ENCODE peak calls at places on chromosomes 11 and 22, in six cellular contexts. J is neuronal stem cell, R is A549, D is uterus, B is heart left ventricle, L is mammary epithelial cell. H is an unnamed sample.

GRCh38 chr22:24185501-24186351 is 4.4 kb downstream of the SUSD2 start:
- DNase-seq in D (no peak), B (no peak), R (no peak), L (no peak), J (no peak), H (no peak)

GRCh38 chr11:129106788-129107187 is 85.3 kb downstream of the ARHGAP32 start:
- DNase-seq in L (no peak), D (no peak), B (no peak), J (no peak), R (no peak), H (no peak)

GRCh38 chr22:40491990-40492631 is 121.7 kb downstream of the SGSM3 start:
- DNase-seq in L (no peak), R (no peak), D (no peak), B (no peak), J (no peak), H (peak; percentile 21)

GRCh38 chr22:45602824-45603301 is 68.8 kb upstream of the ATXN10 start:
- DNase-seq in J (peak; percentile 37), R (peak; percentile 82), L (no peak), D (no peak), B (no peak), H (no peak)

GRCh38 chr22:38938925-38939324 is 18.5 kb upstream of the APOBEC3A start:
- DNase-seq in J (no peak), D (no peak), R (no peak), L (no peak), B (no peak), H (no peak)

GRCh38 chr11:47606731-47607130 is 12.5 kb upstream of the C1QTNF4 start:
- DNase-seq in D (no peak), L (no peak), R (no peak), J (no peak), B (no peak), H (no peak)

GRCh38 chr11:72641900-72642814 is 32.1 kb downstream of the PDE2A start:
- DNase-seq in R (peak; percentile 28), D (peak; percentile 30), B (peak; percentile 74), J (no peak), L (peak; percentile 24), H (no peak)

GRCh38 chr11:102234779-102235439 is 82.4 kb upstream of the BIRC3 start:
- DNase-seq in D (no peak), L (no peak), R (no peak), B (no peak), J (no peak), H (no peak)

GRCh38 chr11:12085371-12086251 is 24.8 kb upstream of the MICAL2 start:
- DNase-seq in D (no peak), B (no peak), L (no peak), R (peak; percentile 75), J (no peak), H (no peak)

GRCh38 chr11:130638048-130638447 is 189.6 kb downstream of the ADAMTS15 start:
- DNase-seq in D (no peak), L (no peak), B (no peak), J (no peak), R (peak; percentile 66), H (no peak)

GRCh38 chr11:27209562-27210005 is 153.4 kb downstream of the CCDC34 start:
- DNase-seq in R (peak; percentile 94), L (peak; percentile 98), J (no peak), B (no peak), D (no peak), H (no peak)

GRCh38 chr22:31160328-31160978 is 471 bp downstream of the RNF185 start:
- DNase-seq in B (no peak), R (no peak), D (no peak), L (no peak), J (no peak), H (no peak)

GRCh38 chr22:47299211-47299878 is 536.9 kb downstream of the TBC1D22A start:
- DNase-seq in L (no peak), R (no peak), B (no peak), J (no peak), D (no peak), H (no peak)

GRCh38 chr11:86069408-86070086 is 663 bp upstream of the PICALM start:
- DNase-seq in D (peak; percentile 49), L (peak; percentile 89), J (no peak), R (peak; percentile 86), B (no peak), H (no peak)

GRCh38 chr11:118193910-118194566 is 17.6 kb upstream of the SCN2B start:
- DNase-seq in L (no peak), R (no peak), B (no peak), J (no peak), D (no peak), H (no peak)

GRCh38 chr22:42194953-42195352 is 64.3 kb upstream of the CYP2D6 start:
- DNase-seq in D (no peak), B (no peak), R (no peak), J (no peak), L (peak; percentile 9), H (no peak)

GRCh38 chr11:36292311-36292722 is 3.1 kb upstream of the COMMD9 start:
- DNase-seq in B (no peak), J (no peak), L (peak; percentile 40), D (no peak), R (peak; percentile 35), H (no peak)

GRCh38 chr11:120125509-120125908 is 12.4 kb downstream of the TRIM29 start:
- DNase-seq in D (no peak), J (no peak), B (no peak), L (no peak), R (no peak), H (no peak)

GRCh38 chr11:57378166-57378565 is 2.8 kb downstream of the PRG3 start:
- DNase-seq in J (no peak), R (no peak), B (no peak), L (no peak), D (no peak), H (no peak)

GRCh38 chr22:26884921-26885320 is 227.5 kb downstream of the MIAT start:
- DNase-seq in R (no peak), J (no peak), L (peak; percentile 14), B (no peak), D (no peak), H (no peak)

GRCh38 chr11:19982761-19983495 is 177.3 kb downstream of the DBX1 start:
- DNase-seq in L (no peak), J (no peak), D (no peak), R (no peak), B (no peak), H (no peak)

GRCh38 chr11:69605737-69606526 is 35.0 kb upstream of the CCND1 start:
- DNase-seq in J (no peak), L (no peak), B (no peak), D (no peak), R (no peak), H (no peak)

GRCh38 chr11:39571081-39571480 is 1888.4 kb downstream of the LRRC4C start:
- DNase-seq in R (no peak), J (no peak), L (no peak), B (no peak), D (no peak), H (no peak)

GRCh38 chr22:40335358-40335757 is 10.9 kb upstream of the ADSL start:
- DNase-seq in J (no peak), B (no peak), R (no peak), D (no peak), L (no peak), H (no peak)

GRCh38 chr11:99739464-99740089 is 718.8 kb downstream of the CNTN5 start:
- DNase-seq in J (peak; percentile 56), B (no peak), R (peak; percentile 32), L (peak; percentile 1), D (no peak), H (no peak)

GRCh38 chr11:19524171-19524671 is 188.4 kb upstream of the NAV2 start:
- DNase-seq in D (no peak), R (no peak), J (no peak), B (no peak), L (no peak), H (no peak)

GRCh38 chr11:66443602-66444001 is 5.0 kb upstream of the MRPL11 start:
- DNase-seq in J (no peak), L (peak; percentile 91), D (no peak), B (no peak), R (peak; percentile 59), H (no peak)

GRCh38 chr22:49780281-49780991 is 47.2 kb downstream of the BRD1 start:
- DNase-seq in B (no peak), J (no peak), R (no peak), D (no peak), L (no peak), H (no peak)
- H3K4me1 ChIP-seq in B (peaks cover 18% of the 10 kb centered on the region), J (no peaks in the 10 kb centered on the region), R (no peaks in the 10 kb centered on the region), D (no peaks in the 10 kb centered on the region), L (peaks cover 4% of the 10 kb centered on the region), H (peaks cover 3% of the 10 kb centered on the region)

DNA sequence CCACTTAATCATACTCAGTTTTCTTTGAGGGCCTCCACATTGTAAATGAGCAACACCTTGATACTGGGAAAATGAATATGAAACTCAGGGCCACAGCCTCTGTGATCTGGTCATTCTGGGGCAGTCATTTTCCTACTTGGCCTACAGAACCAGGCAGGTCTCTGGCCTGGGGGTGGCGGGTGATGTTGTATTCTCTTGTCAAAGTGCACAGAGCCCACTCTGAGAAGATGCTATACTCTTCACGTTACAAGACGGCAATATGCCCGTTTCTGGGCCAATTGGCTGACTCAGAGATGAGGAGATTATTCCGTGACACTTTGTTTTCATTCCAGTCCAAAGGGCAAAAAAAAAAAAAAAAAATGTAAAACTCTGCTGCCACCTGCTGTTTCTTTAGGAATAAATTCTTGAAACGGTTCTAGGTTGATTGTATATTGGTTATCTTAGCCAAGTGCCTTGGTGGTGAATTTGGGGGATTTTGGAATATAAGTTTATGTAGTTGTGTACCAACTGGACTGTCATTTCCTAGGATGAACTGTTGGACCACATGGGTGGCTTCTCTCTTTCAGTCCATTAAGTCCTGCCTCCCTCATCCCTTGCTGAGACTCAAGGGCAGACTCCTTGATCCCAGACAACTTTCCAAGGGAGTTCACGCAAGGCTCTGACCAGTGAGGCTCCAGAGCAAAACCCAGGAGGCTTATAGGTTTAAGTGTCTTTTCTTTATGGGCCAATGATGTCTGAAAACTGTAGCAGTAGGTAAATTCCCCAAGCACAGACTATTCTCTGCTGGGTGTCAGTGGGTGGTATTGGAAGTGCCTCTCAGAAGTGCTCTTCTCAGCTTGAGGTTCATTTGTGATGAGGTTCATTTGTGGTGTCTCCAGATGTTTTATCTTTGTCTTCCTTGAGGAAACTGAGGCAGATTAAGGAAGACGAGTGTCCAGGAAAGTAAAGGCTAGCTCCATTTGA is 18.2 kb downstream of the ADM start:
- DNase-seq in D (peak; percentile 81), J (no peak), L (peak; percentile 84), R (peak; percentile 87), B (no peak), H (no peak)
- H3K4me3 ChIP-seq in D (no peak overlapping the region), J (no peak overlapping the region), L (no peak overlapping the region), R (peak overlapping the region; percentile 3), B (no peak overlapping the region), H (no peak overlapping the region)

GRCh38 chr11:97754976-97755375 is 1265.8 kb upstream of the CNTN5 start:
- DNase-seq in R (no peak), J (peak; percentile 21), D (no peak), B (no peak), L (peak; percentile 32), H (no peak)
- H3K9me3 ChIP-seq in R (no peaks in the 10 kb centered on the region), J (peaks cover 3% of the 10 kb centered on the region), D (no peaks in the 10 kb centered on the region), B (no peaks in the 10 kb centered on the region), L (no peaks in the 10 kb centered on the region), H (no peaks in the 10 kb centered on the region)

GRCh38 chr22:35896306-35896705 is 132.3 kb downstream of the RBFOX2 start:
- DNase-seq in L (peak; percentile 71), R (no peak), J (no peak), D (no peak), B (no peak), H (no peak)
- H3K4me1 ChIP-seq in L (peaks cover 73% of the 10 kb centered on the region), R (peaks cover 58% of the 10 kb centered on the region), J (peaks cover 13% of the 10 kb centered on the region), D (no peaks in the 10 kb centered on the region), B (peaks cover 10% of the 10 kb centered on the region), H (peaks cover 6% of the 10 kb centered on the region)